ENCODE peak calls at places on chromosomes 16 and 17, in ten cellular contexts. W is stomach; Y is cardiac muscle cell; A is epithelial cell of prostate; X is hepatocyte; M is GM23248; C is CD4-positive, alpha-beta T cell; G is tibial artery; I is tibial nerve; H is psoas muscle. T is an unnamed sample.

GRCh38 chr16:2981177-2981898 is 1.1 kb upstream of the PKMYT1 start:
- DNase-seq in W (no peak), Y (peak; percentile 27), A (no peak), X (no peak), M (no peak), C (no peak), G (no peak), I (no peak), H (no peak), T (no peak)

GRCh38 chr17:61221597-61222471 is 177.8 kb upstream of the TBX2 start:
- DNase-seq in W (no peak), Y (no peak), A (no peak), X (no peak), M (no peak), C (no peak), G (no peak), I (no peak), H (no peak), T (no peak)

GRCh38 chr17:74790206-74791066 is 14.3 kb upstream of the NAT9 start:
- DNase-seq in W (no peak), Y (no peak), A (no peak), X (no peak), M (no peak), C (no peak), G (no peak), I (no peak), H (no peak), T (no peak)

GRCh38 chr17:57649191-57649590 is 95.9 kb downstream of the CCDC182 start:
- DNase-seq in W (no peak), Y (no peak), A (no peak), X (no peak), M (no peak), C (no peak), G (no peak), I (no peak), H (no peak), T (no peak)

GRCh38 chr16:9360075-9360474 is 268.6 kb downstream of the HAPSTR1 start:
- DNase-seq in W (no peak), Y (no peak), A (no peak), X (no peak), M (no peak), C (no peak), G (no peak), I (no peak), H (no peak), T (no peak)

GRCh38 chr17:27241346-27241946 is 52.5 kb upstream of the WSB1 start:
- DNase-seq in W (no peak), Y (no peak), A (peak; percentile 87), X (peak; percentile 71), M (peak; percentile 74), C (no peak), G (no peak), I (no peak), H (no peak), T (no peak)

GRCh38 chr17:53227514-53227913 is 595.2 kb upstream of the KIF2B start:
- DNase-seq in W (no peak), Y (no peak), A (no peak), X (peak; percentile 6), M (no peak), C (no peak), G (no peak), I (no peak), H (no peak), T (no peak)

GRCh38 chr17:42525221-42525620 is 10.8 kb upstream of the NAGLU start:
- DNase-seq in W (no peak), Y (no peak), A (peak; percentile 69), X (no peak), M (peak; percentile 74), C (no peak), G (no peak), I (no peak), H (no peak), T (no peak)

GRCh38 chr16:47142469-47143328 is 1.0 kb downstream of the NETO2 start:
- DNase-seq in W (peak; percentile 29), Y (peak; percentile 63), A (no peak), X (peak; percentile 56), M (peak; percentile 61), C (no peak), G (no peak), I (no peak), H (peak; percentile 64), T (no peak)

GRCh38 chr16:4664538-4665418 is 28.6 kb upstream of the NUDT16L1 start:
- DNase-seq in W (peak; percentile 88), Y (no peak), A (no peak), X (no peak), M (no peak), C (peak; percentile 62), G (peak; percentile 65), I (peak; percentile 54), H (peak; percentile 64), T (no peak)

GRCh38 chr17:6648181-6648580 is 3.2 kb downstream of the MED31 start:
- DNase-seq in W (no peak), Y (no peak), A (no peak), X (no peak), M (peak; percentile 45), C (no peak), G (no peak), I (no peak), H (no peak), T (no peak)

GRCh38 chr16:31351937-31352315 is 3.0 kb upstream of the ITGAX start:
- DNase-seq in W (no peak), Y (no peak), A (no peak), X (no peak), M (peak; percentile 32), C (no peak), G (no peak), I (no peak), H (peak; percentile 52), T (no peak)

GRCh38 chr17:78836420-78837021 is 4.1 kb downstream of the USP36 start:
- DNase-seq in W (no peak), Y (no peak), A (no peak), X (no peak), M (no peak), C (no peak), G (no peak), I (no peak), H (no peak), T (no peak)

DNA sequence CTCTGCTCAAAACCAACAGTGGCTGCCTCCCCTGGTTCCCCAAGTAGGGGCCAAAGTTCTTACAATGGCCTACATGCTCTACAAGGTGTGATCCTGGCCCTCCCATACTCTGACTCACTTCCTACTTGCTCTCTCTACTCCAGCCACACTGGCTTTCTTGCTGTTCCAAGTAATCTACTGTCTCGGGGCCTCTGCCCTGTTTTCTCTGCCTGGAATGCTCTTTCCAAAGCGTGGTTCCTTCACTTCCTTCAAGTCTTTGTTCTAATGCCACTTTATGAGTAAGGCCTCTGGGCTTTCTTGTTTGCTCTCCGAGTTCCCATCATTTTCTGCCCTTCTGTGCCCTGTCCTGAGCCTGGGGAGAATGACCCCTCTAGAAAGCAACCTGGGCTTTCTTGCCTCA is 4.1 kb upstream of the CDH3 start:
- DNase-seq in W (peak; percentile 29), Y (no peak), A (peak; percentile 59), X (peak; percentile 49), M (peak; percentile 67), C (no peak), G (no peak), I (no peak), H (no peak), T (no peak)
- H3K27ac ChIP-seq in W (no peak overlapping the region), Y (no peak overlapping the region), A (peak overlapping the region; percentile 90), X (peak overlapping the region; percentile 50), M (no peak overlapping the region), C (no peak overlapping the region), G (no peak overlapping the region), I (no peak overlapping the region), H (no peak overlapping the region), T (no peak overlapping the region)

DNA sequence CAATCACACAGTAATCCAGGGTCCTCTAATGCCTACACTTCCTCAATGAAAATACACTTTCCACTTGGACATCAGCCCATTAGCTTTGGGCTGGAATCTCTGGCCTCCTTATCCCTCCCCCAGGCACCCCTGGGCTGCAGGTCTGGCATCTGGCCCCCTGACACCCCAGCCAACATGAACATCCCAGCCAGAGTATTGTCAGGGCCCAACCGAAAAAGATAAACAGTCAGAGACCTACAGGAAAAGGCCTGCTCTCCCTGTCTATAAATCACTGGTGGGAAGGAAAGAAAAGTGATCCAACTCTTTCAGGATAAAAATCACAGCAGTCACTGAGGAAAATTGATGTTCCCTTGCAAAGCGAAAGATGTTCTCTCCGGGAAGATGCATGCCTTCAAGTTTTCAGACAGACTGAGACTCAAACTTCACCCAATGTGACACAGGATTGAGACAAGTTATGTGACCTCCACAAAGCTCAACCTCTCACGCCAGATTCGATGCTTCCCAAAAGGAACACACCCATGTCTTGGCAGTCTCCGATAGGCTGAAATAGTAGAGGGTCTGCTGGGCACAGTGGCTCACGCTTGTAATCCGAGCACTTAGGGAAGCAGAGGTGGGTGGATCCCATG is 22.3 kb downstream of the ZFHX3 start:
- DNase-seq in W (no peak), Y (no peak), A (no peak), X (no peak), M (no peak), C (no peak), G (peak; percentile 62), I (no peak), H (peak; percentile 64), T (no peak)
- H3K27ac ChIP-seq in W (peak overlapping the region; percentile 59), Y (no peak overlapping the region), A (no peak overlapping the region), X (peak overlapping the region; percentile 51), M (no peak overlapping the region), C (no peak overlapping the region), G (peak overlapping the region; percentile 79), I (peak overlapping the region; percentile 59), H (peak overlapping the region; percentile 78), T (no peak overlapping the region)

GRCh38 chr17:82797061-82797460 is 42.8 kb downstream of the ZNF750 start:
- DNase-seq in W (no peak), Y (no peak), A (no peak), X (no peak), M (no peak), C (no peak), G (no peak), I (no peak), H (no peak), T (no peak)

GRCh38 chr17:82795615-82796014 is 43.8 kb downstream of the TBCD start:
- DNase-seq in W (no peak), Y (no peak), A (no peak), X (no peak), M (no peak), C (no peak), G (no peak), I (no peak), H (no peak), T (no peak)

GRCh38 chr17:82791532-82791931 is 39.7 kb downstream of the TBCD start:
- DNase-seq in W (no peak), Y (no peak), A (no peak), X (no peak), M (peak; percentile 84), C (no peak), G (no peak), I (no peak), H (no peak), T (no peak)

GRCh38 chr17:82794781-82795505 is 43.1 kb downstream of the TBCD start:
- DNase-seq in W (no peak), Y (no peak), A (no peak), X (no peak), M (peak; percentile 48), C (no peak), G (no peak), I (no peak), H (no peak), T (no peak)

GRCh38 chr17:82793974-82794620 is 42.2 kb downstream of the TBCD start:
- DNase-seq in W (no peak), Y (no peak), A (no peak), X (peak; percentile 49), M (peak; percentile 20), C (no peak), G (peak; percentile 87), I (no peak), H (no peak), T (no peak)
- H3K27ac ChIP-seq in W (peak overlapping the region; percentile 72), Y (no peak overlapping the region), A (no peak overlapping the region), X (peak overlapping the region; percentile 72), M (no peak overlapping the region), C (no peak overlapping the region), G (no peak overlapping the region), I (peak overlapping the region; percentile 46), H (peak overlapping the region; percentile 55), T (no peak overlapping the region)

GRCh38 chr17:48247038-48247437 is 139.5 kb downstream of the SNX11 start:
- DNase-seq in W (no peak), Y (no peak), A (no peak), X (no peak), M (peak; percentile 9), C (no peak), G (no peak), I (no peak), H (no peak), T (no peak)
- H3K27ac ChIP-seq in W (no peak overlapping the region), Y (no peak overlapping the region), A (peak overlapping the region; percentile 6), X (no peak overlapping the region), M (no peak overlapping the region), C (no peak overlapping the region), G (no peak overlapping the region), I (no peak overlapping the region), H (no peak overlapping the region), T (no peak overlapping the region)

T was measured in iPS DF 6.9.